ENCODE peak calls at places on chromosomes 1 and 21, in ten cellular contexts. E is choroid plexus epithelial cell, T is heart right ventricle, Y is GM13976, J is tibial artery, A is endothelial cell, G is HCT116, F is cardiac fibroblast, R is astrocyte of the spinal cord, Q is nephron progenitor cell. B is an unnamed sample.

GRCh38 chr1:209190591-209191241 is 392.8 kb upstream of the CAMK1G start:
- DNase-seq in J (peak; percentile 28), A (peak; percentile 75), G (peak; percentile 33), Y (peak; percentile 63), T (peak; percentile 23), Q (peak; percentile 75), R (peak; percentile 60), E (peak; percentile 41), F (peak; percentile 50), B (no peak)

GRCh38 chr1:58815069-58815679 is 31.3 kb upstream of the JUN start:
- DNase-seq in A (peak; percentile 57), Q (peak; percentile 62), Y (peak; percentile 83), E (peak; percentile 96), T (peak; percentile 83), F (peak; percentile 87), J (peak; percentile 86), R (peak; percentile 96), G (peak; percentile 52), B (peak; percentile 67)

GRCh38 chr1:203271962-203272632 is 33.2 kb upstream of the BTG2 start:
- DNase-seq in Q (no peak), Y (no peak), J (no peak), A (no peak), R (no peak), E (no peak), T (no peak), G (no peak), F (peak; percentile 29), B (no peak)

GRCh38 chr1:182752077-182752826 is 37.3 kb upstream of the NPL start:
- DNase-seq in E (no peak), J (no peak), T (peak; percentile 48), G (no peak), A (peak; percentile 6), Q (peak; percentile 21), F (peak; percentile 2), R (peak; percentile 94), Y (no peak), B (no peak)

GRCh38 chr1:56676571-56677035 is 31.5 kb downstream of the PRKAA2 start:
- DNase-seq in Y (no peak), J (no peak), A (no peak), F (peak; percentile 28), T (no peak), Q (no peak), E (peak; percentile 89), R (peak; percentile 88), G (no peak), B (no peak)

GRCh38 chr1:25079048-25079447 is 149.0 kb upstream of the RUNX3 start:
- DNase-seq in F (no peak), A (no peak), Q (no peak), E (no peak), Y (no peak), J (no peak), R (no peak), G (no peak), T (no peak), B (no peak)

GRCh38 chr1:222095606-222096475 is 354.0 kb upstream of the DUSP10 start:
- DNase-seq in J (peak; percentile 28), G (peak; percentile 31), Y (peak; percentile 59), T (peak; percentile 19), R (no peak), Q (peak; percentile 40), F (no peak), A (peak; percentile 44), E (peak; percentile 48), B (no peak)

GRCh38 chr1:223704921-223705878 is 7.1 kb upstream of the CAPN2 start:
- DNase-seq in G (no peak), J (no peak), T (peak; percentile 41), E (peak; percentile 53), R (peak; percentile 84), F (peak; percentile 84), Q (no peak), A (no peak), Y (no peak), B (no peak)

GRCh38 chr1:177368255-177368654 is 197.5 kb downstream of the BRINP2 start:
- DNase-seq in E (no peak), F (no peak), Y (no peak), T (no peak), R (no peak), G (no peak), A (no peak), J (no peak), Q (no peak), B (no peak)

GRCh38 chr1:41862411-41863221 is 56.1 kb downstream of the HIVEP3 start:
- DNase-seq in Y (no peak), T (no peak), J (no peak), R (peak; percentile 88), A (no peak), G (peak; percentile 83), Q (no peak), F (peak; percentile 57), E (peak; percentile 74), B (peak; percentile 73)

GRCh38 chr1:151851886-151852285 is 1.6 kb downstream of the THEM5 start:
- DNase-seq in G (no peak), F (no peak), E (no peak), T (no peak), Q (no peak), J (no peak), A (no peak), Y (no peak), R (no peak), B (peak; percentile 40)

GRCh38 chr1:22806584-22806983 is 95.9 kb downstream of the EPHB2 start:
- DNase-seq in E (no peak), R (no peak), A (no peak), Q (no peak), Y (no peak), T (no peak), G (no peak), J (no peak), F (no peak), B (no peak)

GRCh38 chr1:117691942-117692341 is 86.1 kb downstream of the TENT5C start:
- DNase-seq in E (no peak), G (no peak), J (no peak), T (no peak), R (no peak), A (no peak), F (no peak), Y (no peak), Q (no peak), B (no peak)

GRCh38 chr21:15521644-15522001 is 208.2 kb upstream of the USP25 start:
- DNase-seq in A (no peak), F (no peak), E (no peak), T (no peak), G (no peak), R (no peak), Q (no peak), Y (no peak), J (no peak), B (no peak)

GRCh38 chr1:181094402-181094801 is 5.9 kb downstream of the IER5 start:
- DNase-seq in G (no peak), R (no peak), E (no peak), J (no peak), Q (no peak), A (no peak), T (no peak), Y (no peak), F (no peak), B (no peak)

GRCh38 chr21:33976082-33976979 is 60.7 kb upstream of the ATP5PO start:
- DNase-seq in T (peak; percentile 34), J (no peak), Y (peak; percentile 71), R (peak; percentile 93), A (no peak), F (peak; percentile 77), G (no peak), E (peak; percentile 92), Q (no peak), B (no peak)

GRCh38 chr21:35940074-35940927 is 120.0 kb downstream of the SETD4 start:
- DNase-seq in Y (peak; percentile 38), Q (peak; percentile 35), E (peak; percentile 88), T (peak; percentile 50), J (peak; percentile 28), F (peak; percentile 86), G (peak; percentile 68), R (peak; percentile 78), A (peak; percentile 32), B (peak; percentile 50)
- TF ChIP-seq CTCF in Y (peak; percentile 45), Q (peak; percentile 62), E (peak; percentile 81), T (peak; percentile 77), J (peak; percentile 40), F (peak; percentile 70), G (peak; percentile 54), R (peak; percentile 69), A (no peak), B (peak; percentile 73)

DNA sequence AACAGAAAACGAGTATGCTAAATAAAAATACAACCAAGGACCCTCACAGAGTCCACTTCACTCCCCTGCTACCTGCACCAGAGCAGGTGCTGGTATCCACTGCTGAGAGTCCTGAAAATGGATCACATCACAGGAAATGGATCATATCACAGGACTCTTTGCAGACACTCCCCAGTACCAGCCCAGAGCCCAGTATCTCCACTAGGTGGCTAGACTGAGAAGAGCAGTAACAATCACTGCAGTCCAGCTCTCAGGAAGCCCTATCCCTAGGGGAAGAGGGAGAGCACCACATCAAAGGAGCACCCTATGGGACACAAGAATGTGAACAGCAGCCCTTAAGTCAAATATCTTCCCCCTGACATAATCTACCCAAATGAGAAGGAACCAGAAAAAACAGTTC is 28.0 kb downstream of the AGBL4 start:
- DNase-seq in J (no peak), F (no peak), A (no peak), R (no peak), Y (no peak), T (no peak), G (no peak), Q (no peak), E (no peak), B (no peak)
- TF ChIP-seq CTCF in J (no peak), F (no peak), A (no peak), R (no peak), Y (no peak), T (no peak), G (no peak), Q (no peak), E (no peak), B (no peak)

DNA sequence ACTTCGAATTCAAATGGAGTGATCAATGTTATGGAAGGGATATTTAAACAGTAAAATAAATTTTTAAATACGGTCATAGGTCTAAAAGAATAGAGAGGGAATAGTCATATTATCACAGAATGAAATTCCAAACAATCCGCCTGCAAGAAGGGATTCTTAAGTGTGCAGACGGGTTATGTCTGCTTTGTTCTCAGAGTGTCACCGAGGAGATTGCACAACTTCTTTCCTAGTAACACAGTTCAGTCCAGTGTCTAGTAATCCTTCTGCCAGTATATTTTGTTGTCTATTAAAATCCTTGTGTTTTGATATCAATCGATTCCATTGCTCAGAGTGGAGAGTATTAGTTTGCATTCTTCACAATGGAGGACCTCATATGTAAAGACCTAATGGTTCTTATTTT is 48.4 kb downstream of the LRRC53 start:
- DNase-seq in Q (no peak), E (no peak), G (no peak), A (no peak), J (no peak), R (no peak), T (no peak), F (peak; percentile 5), Y (no peak), B (no peak)
- TF ChIP-seq CTCF in Q (no peak), E (no peak), G (no peak), A (no peak), J (no peak), R (no peak), T (no peak), F (no peak), Y (no peak), B (no peak)

DNA sequence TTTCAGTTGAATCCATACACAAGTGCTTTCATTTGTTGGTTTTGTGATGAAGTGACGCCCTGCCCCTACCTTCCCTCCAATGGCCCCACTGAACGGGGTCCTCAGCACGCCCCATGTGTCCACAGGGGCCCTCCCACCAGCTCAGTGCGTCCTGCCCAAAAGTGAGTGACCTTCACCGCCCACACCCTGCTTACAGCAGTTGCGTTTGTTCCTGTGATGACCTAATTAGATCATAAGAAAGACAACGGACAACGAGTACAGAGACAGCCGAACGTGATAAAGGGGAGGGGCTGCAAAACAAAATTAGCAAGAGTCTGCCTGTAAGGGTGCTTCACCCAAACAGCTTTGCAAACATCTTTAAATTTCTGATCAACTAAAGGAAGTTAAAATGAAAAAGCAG is 38.2 kb upstream of the RIPK4 start:
- DNase-seq in Y (no peak), A (no peak), G (no peak), Q (no peak), R (no peak), F (no peak), E (no peak), J (no peak), T (no peak), B (no peak)
- TF ChIP-seq CTCF in Y (no peak), A (no peak), G (no peak), Q (no peak), R (no peak), F (no peak), E (no peak), J (no peak), T (no peak), B (no peak)

B was measured in CD14-positive monocyte.